ENCODE peak calls at places on chromosomes 1 and 21, in four cellular contexts. A is activated CD8-positive, alpha-beta memory T cell treated with anti-CD3 and anti-CD28 coated beads, Interleukin-2, amount 10 ng/mL, durations not matched to agents 7 days and 5 days; H is T-helper 2 cell; I is RCC 7860. W is an unnamed sample.

GRCh38 chr1:61082336-61083013 is at the start of gene NFIA:
- DNase-seq in A (peak), H (no peak), I (peak), W (no peak)

GRCh38 chr21:37788503-37788902 is 127.8 kb downstream of the KCNJ6 start:
- DNase-seq in A (no peak), H (no peak), I (no peak), W (no peak)

GRCh38 chr1:244231572-244232315 is 180.7 kb downstream of the ZBTB18 start:
- DNase-seq in A (no peak), H (no peak), I (no peak), W (no peak)

GRCh38 chr1:232033285-232033684 is 406.7 kb downstream of the DISC1 start:
- DNase-seq in A (no peak), H (no peak), I (no peak), W (no peak)

GRCh38 chr1:71228236-71228635 is 147.4 kb upstream of the ZRANB2 start:
- DNase-seq in A (no peak), H (no peak), I (no peak), W (no peak)

GRCh38 chr1:39105061-39105840 is 79.1 kb downstream of the NDUFS5 start:
- DNase-seq in A (peak), H (peak), I (peak), W (peak)

GRCh38 chr1:228283476-228284147 is 75.8 kb downstream of the OBSCN start:
- DNase-seq in A (no peak), H (no peak), I (no peak), W (no peak)

GRCh38 chr1:160401487-160401805 is 1.1 kb downstream of the VANGL2 start:
- DNase-seq in A (peak), H (no peak), I (no peak), W (no peak)

GRCh38 chr1:97680894-97681293 is 239.9 kb downstream of the DPYD start:
- DNase-seq in A (no peak), H (no peak), I (no peak), W (no peak)

GRCh38 chr1:243559575-243560172 is 290.4 kb downstream of the AKT3 start:
- DNase-seq in A (no peak), H (no peak), I (no peak), W (no peak)

GRCh38 chr1:231855966-231856365 is 229.4 kb downstream of the DISC1 start:
- DNase-seq in A (no peak), H (no peak), I (no peak), W (no peak)

GRCh38 chr1:43968348-43968948 is 1.4 kb upstream of the DPH2 start:
- DNase-seq in A (peak), H (no peak), I (no peak), W (no peak)

GRCh38 chr1:199083680-199084079 is 444.8 kb downstream of the PTPRC start:
- DNase-seq in A (no peak), H (no peak), I (no peak), W (no peak)

GRCh38 chr1:200464784-200465400 is 55.1 kb upstream of the ZNF281 start:
- DNase-seq in A (no peak), H (no peak), I (no peak), W (no peak)

GRCh38 chr1:237562247-237562823 is 328.4 kb downstream of the ZP4 start:
- DNase-seq in A (no peak), H (no peak), I (peak), W (peak)